ENCODE peak calls at places on chromosomes 3 and 15, in seven cellular contexts. One of them, this sample, is unnamed.

GRCh38 chr3:63968612-63969350 is 54.5 kb downstream of the PSMD6 start:
- DNase-seq in AG10803: peak
- DNase-seq in GM12878: no peak
- DNase-seq in IMR-90: peak
- DNase-seq in H9: no peak
- DNase-seq in CD8-positive, alpha-beta T cell: no peak
- DNase-seq in cardiac fibroblast: no peak
- DNase-seq in this sample: no peak

GRCh38 chr3:60142009-60142408 is 1092.2 kb upstream of the CFAP20DC start:
- DNase-seq in IMR-90: no peak
- DNase-seq in cardiac fibroblast: peak
- DNase-seq in H9: no peak
- DNase-seq in CD8-positive, alpha-beta T cell: no peak
- DNase-seq in AG10803: no peak
- DNase-seq in GM12878: no peak
- DNase-seq in this sample: no peak

GRCh38 chr3:38640661-38641441 is 8.6 kb downstream of the SCN5A start:
- DNase-seq in GM12878: no peak
- DNase-seq in IMR-90: no peak
- DNase-seq in cardiac fibroblast: no peak
- DNase-seq in AG10803: no peak
- DNase-seq in H9: peak
- DNase-seq in CD8-positive, alpha-beta T cell: no peak
- DNase-seq in this sample: no peak

GRCh38 chr3:123522666-123523412 is 62.0 kb downstream of the HACD2 start:
- DNase-seq in IMR-90: no peak
- DNase-seq in H9: no peak
- DNase-seq in cardiac fibroblast: no peak
- DNase-seq in AG10803: no peak
- DNase-seq in CD8-positive, alpha-beta T cell: no peak
- DNase-seq in GM12878: no peak
- DNase-seq in this sample: no peak

GRCh38 chr3:171824824-171825221 is 14.5 kb upstream of the PLD1 start:
- DNase-seq in GM12878: no peak
- DNase-seq in CD8-positive, alpha-beta T cell: no peak
- DNase-seq in H9: no peak
- DNase-seq in cardiac fibroblast: peak
- DNase-seq in IMR-90: peak
- DNase-seq in AG10803: peak
- DNase-seq in this sample: no peak

GRCh38 chr15:50059883-50060282 is 59.1 kb downstream of the ATP8B4 start:
- DNase-seq in GM12878: no peak
- DNase-seq in AG10803: no peak
- DNase-seq in cardiac fibroblast: no peak
- DNase-seq in IMR-90: no peak
- DNase-seq in H9: peak
- DNase-seq in CD8-positive, alpha-beta T cell: no peak
- DNase-seq in this sample: no peak

GRCh38 chr15:40927497-40928346 is 1.4 kb upstream of the DLL4 start:
- DNase-seq in GM12878: no peak
- DNase-seq in IMR-90: no peak
- DNase-seq in cardiac fibroblast: no peak
- DNase-seq in AG10803: no peak
- DNase-seq in H9: no peak
- DNase-seq in CD8-positive, alpha-beta T cell: no peak
- DNase-seq in this sample: no peak

GRCh38 chr3:184679056-184679502 is 32.8 kb downstream of the MAGEF1 start:
- DNase-seq in CD8-positive, alpha-beta T cell: no peak
- DNase-seq in AG10803: no peak
- DNase-seq in cardiac fibroblast: peak
- DNase-seq in GM12878: no peak
- DNase-seq in H9: peak
- DNase-seq in IMR-90: no peak
- DNase-seq in this sample: no peak

GRCh38 chr3:187976361-187976900 is 177.5 kb upstream of the LPP start:
- DNase-seq in AG10803: no peak
- DNase-seq in H9: no peak
- DNase-seq in GM12878: no peak
- DNase-seq in CD8-positive, alpha-beta T cell: no peak
- DNase-seq in IMR-90: no peak
- DNase-seq in cardiac fibroblast: no peak
- DNase-seq in this sample: no peak

GRCh38 chr15:31216210-31216911 is 110.3 kb upstream of the KLF13 start:
- DNase-seq in GM12878: no peak
- DNase-seq in cardiac fibroblast: peak
- DNase-seq in AG10803: peak
- DNase-seq in H9: peak
- DNase-seq in IMR-90: no peak
- DNase-seq in CD8-positive, alpha-beta T cell: peak
- DNase-seq in this sample: no peak

GRCh38 chr15:25694238-25694584 is 168.9 kb downstream of the ATP10A start:
- DNase-seq in AG10803: no peak
- DNase-seq in GM12878: no peak
- DNase-seq in CD8-positive, alpha-beta T cell: no peak
- DNase-seq in H9: no peak
- DNase-seq in cardiac fibroblast: no peak
- DNase-seq in IMR-90: no peak
- DNase-seq in this sample: no peak

GRCh38 chr3:190281308-190282051 is 40.8 kb downstream of the CLDN1 start:
- DNase-seq in AG10803: peak
- DNase-seq in GM12878: no peak
- DNase-seq in IMR-90: peak
- DNase-seq in H9: no peak
- DNase-seq in cardiac fibroblast: peak
- DNase-seq in CD8-positive, alpha-beta T cell: no peak
- DNase-seq in this sample: no peak

GRCh38 chr15:43854801-43855200 is 28.0 kb downstream of the WDR76 start:
- DNase-seq in IMR-90: peak
- DNase-seq in GM12878: no peak
- DNase-seq in AG10803: peak
- DNase-seq in cardiac fibroblast: peak
- DNase-seq in CD8-positive, alpha-beta T cell: no peak
- DNase-seq in H9: no peak
- DNase-seq in this sample: no peak

GRCh38 chr3:170806676-170807075 is 63.3 kb downstream of the RPL22L1 start:
- DNase-seq in AG10803: no peak
- DNase-seq in H9: no peak
- DNase-seq in CD8-positive, alpha-beta T cell: no peak
- DNase-seq in IMR-90: no peak
- DNase-seq in cardiac fibroblast: no peak
- DNase-seq in GM12878: no peak
- DNase-seq in this sample: no peak

GRCh38 chr3:51311055-51311454 is 74.0 kb upstream of the MANF start:
- DNase-seq in IMR-90: peak
- DNase-seq in H9: no peak
- DNase-seq in CD8-positive, alpha-beta T cell: no peak
- DNase-seq in AG10803: peak
- DNase-seq in cardiac fibroblast: peak
- DNase-seq in GM12878: no peak
- DNase-seq in this sample: peak

GRCh38 chr3:5227812-5228211 is 40.3 kb downstream of the EDEM1 start:
- DNase-seq in cardiac fibroblast: peak
- DNase-seq in GM12878: no peak
- DNase-seq in AG10803: peak
- DNase-seq in H9: no peak
- DNase-seq in CD8-positive, alpha-beta T cell: no peak
- DNase-seq in IMR-90: peak
- DNase-seq in this sample: no peak

GRCh38 chr3:138234401-138235179 is 47.5 kb downstream of the ARMC8 start:
- DNase-seq in GM12878: no peak
- DNase-seq in H9: no peak
- DNase-seq in CD8-positive, alpha-beta T cell: no peak
- DNase-seq in IMR-90: peak
- DNase-seq in AG10803: peak
- DNase-seq in cardiac fibroblast: no peak
- DNase-seq in this sample: peak

GRCh38 chr3:58143417-58144055 is 67.2 kb downstream of the DNASE1L3 start:
- DNase-seq in IMR-90: no peak
- DNase-seq in cardiac fibroblast: no peak
- DNase-seq in GM12878: no peak
- DNase-seq in H9: no peak
- DNase-seq in CD8-positive, alpha-beta T cell: no peak
- DNase-seq in AG10803: no peak
- DNase-seq in this sample: no peak

GRCh38 chr3:101850327-101851048 is 1.2 kb downstream of the NFKBIZ start:
- DNase-seq in AG10803: peak
- DNase-seq in cardiac fibroblast: peak
- DNase-seq in GM12878: peak
- DNase-seq in IMR-90: peak
- DNase-seq in CD8-positive, alpha-beta T cell: peak
- DNase-seq in H9: no peak
- DNase-seq in this sample: no peak

GRCh38 chr3:184602406-184603155 is 41.0 kb downstream of the EPHB3 start:
- DNase-seq in AG10803: no peak
- DNase-seq in IMR-90: no peak
- DNase-seq in CD8-positive, alpha-beta T cell: no peak
- DNase-seq in H9: peak
- DNase-seq in cardiac fibroblast: no peak
- DNase-seq in GM12878: no peak
- DNase-seq in this sample: no peak

GRCh38 chr3:120357807-120358206 is 8.7 kb upstream of the LRRC58 start:
- DNase-seq in IMR-90: no peak
- DNase-seq in H9: no peak
- DNase-seq in GM12878: no peak
- DNase-seq in CD8-positive, alpha-beta T cell: no peak
- DNase-seq in cardiac fibroblast: no peak
- DNase-seq in AG10803: no peak
- DNase-seq in this sample: no peak

GRCh38 chr3:118108769-118109168 is 925.9 kb downstream of the IGSF11 start:
- DNase-seq in IMR-90: no peak
- DNase-seq in AG10803: no peak
- DNase-seq in H9: no peak
- DNase-seq in CD8-positive, alpha-beta T cell: no peak
- DNase-seq in GM12878: no peak
- DNase-seq in cardiac fibroblast: no peak
- DNase-seq in this sample: no peak

GRCh38 chr15:75695206-75695605 is 17.4 kb downstream of the CSPG4 start:
- DNase-seq in cardiac fibroblast: no peak
- DNase-seq in IMR-90: no peak
- DNase-seq in GM12878: no peak
- DNase-seq in CD8-positive, alpha-beta T cell: no peak
- DNase-seq in AG10803: no peak
- DNase-seq in H9: no peak
- DNase-seq in this sample: no peak

DNA sequence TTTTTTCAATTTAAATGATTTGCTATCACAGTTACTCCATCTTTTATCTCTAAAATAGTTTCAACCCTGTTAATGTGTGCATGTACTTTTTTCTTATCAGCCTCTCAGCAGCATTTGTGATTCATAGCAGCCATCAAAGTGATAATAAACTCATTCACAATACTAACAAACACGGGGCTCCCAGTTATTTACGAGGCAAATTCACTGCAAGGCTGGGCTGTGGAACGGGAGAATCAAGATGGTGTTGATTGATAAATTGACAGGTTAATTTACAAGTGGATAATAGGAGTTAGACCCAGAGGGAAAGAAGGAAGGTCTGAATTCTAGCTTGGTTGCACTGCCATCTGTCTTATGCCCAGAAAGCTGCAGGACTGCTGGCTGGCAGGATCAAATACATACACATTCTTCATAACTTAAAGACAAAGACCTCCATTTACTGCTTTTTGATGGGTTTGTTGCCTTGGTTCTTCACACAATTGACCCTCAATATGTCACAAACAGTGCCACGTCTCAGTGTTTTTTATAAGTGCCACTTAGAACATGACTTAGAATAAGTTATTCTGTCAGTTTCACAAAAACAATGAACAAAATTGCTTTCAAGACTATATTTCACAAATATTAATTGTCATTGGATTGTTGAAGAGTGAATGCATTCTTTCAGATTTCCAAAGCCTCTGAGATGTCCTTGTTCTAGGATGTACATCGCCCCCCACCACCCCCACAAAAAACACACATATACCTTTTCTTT is 562.8 kb downstream of the NR2F2 start:
- DNase-seq in H9: no peak
- DNase-seq in CD8-positive, alpha-beta T cell: no peak
- DNase-seq in IMR-90: no peak
- DNase-seq in AG10803: no peak
- DNase-seq in GM12878: no peak
- DNase-seq in cardiac fibroblast: peak
- DNase-seq in this sample: peak
- TF ChIP-seq CTCF in H9: peak
- TF ChIP-seq CTCF in CD8-positive, alpha-beta T cell: no peak
- TF ChIP-seq CTCF in IMR-90: no peak
- TF ChIP-seq CTCF in AG10803: peak
- TF ChIP-seq CTCF in GM12878: peak
- TF ChIP-seq CTCF in cardiac fibroblast: peak
- TF ChIP-seq CTCF in this sample: peak

GRCh38 chr3:27721717-27722564 is at the start of gene EOMES:
- DNase-seq in GM12878: no peak
- DNase-seq in AG10803: no peak
- DNase-seq in CD8-positive, alpha-beta T cell: peak
- DNase-seq in IMR-90: no peak
- DNase-seq in cardiac fibroblast: peak
- DNase-seq in H9: peak
- DNase-seq in this sample: no peak
- TF ChIP-seq CTCF in GM12878: peak
- TF ChIP-seq CTCF in AG10803: no peak
- TF ChIP-seq CTCF in CD8-positive, alpha-beta T cell: peak
- TF ChIP-seq CTCF in IMR-90: no peak
- TF ChIP-seq CTCF in cardiac fibroblast: peak
- TF ChIP-seq CTCF in H9: peak
- TF ChIP-seq CTCF in this sample: peak

GRCh38 chr3:149657796-149658443 is at the start of gene WWTR1:
- DNase-seq in H9: peak
- DNase-seq in CD8-positive, alpha-beta T cell: no peak
- DNase-seq in cardiac fibroblast: peak
- DNase-seq in GM12878: peak
- DNase-seq in AG10803: peak
- DNase-seq in IMR-90: peak
- DNase-seq in this sample: peak

GRCh38 chr3:149662240-149662887 is 4.5 kb upstream of the WWTR1 start:
- DNase-seq in IMR-90: peak
- DNase-seq in H9: no peak
- DNase-seq in CD8-positive, alpha-beta T cell: no peak
- DNase-seq in GM12878: no peak
- DNase-seq in AG10803: peak
- DNase-seq in cardiac fibroblast: no peak
- DNase-seq in this sample: no peak

GRCh38 chr3:149659173-149659468 is 1.3 kb upstream of the WWTR1 start:
- DNase-seq in GM12878: no peak
- DNase-seq in H9: no peak
- DNase-seq in CD8-positive, alpha-beta T cell: no peak
- DNase-seq in cardiac fibroblast: no peak
- DNase-seq in IMR-90: no peak
- DNase-seq in AG10803: no peak
- DNase-seq in this sample: no peak

GRCh38 chr3:149658444-149659172 is 783 bp upstream of the WWTR1 start:
- DNase-seq in CD8-positive, alpha-beta T cell: no peak
- DNase-seq in H9: peak
- DNase-seq in AG10803: peak
- DNase-seq in cardiac fibroblast: peak
- DNase-seq in GM12878: no peak
- DNase-seq in IMR-90: peak
- DNase-seq in this sample: peak

GRCh38 chr3:149660462-149660861 is 2.6 kb upstream of the WWTR1 start:
- DNase-seq in GM12878: no peak
- DNase-seq in cardiac fibroblast: no peak
- DNase-seq in H9: no peak
- DNase-seq in CD8-positive, alpha-beta T cell: no peak
- DNase-seq in AG10803: no peak
- DNase-seq in IMR-90: no peak
- DNase-seq in this sample: no peak
- TF ChIP-seq CTCF in GM12878: no peak
- TF ChIP-seq CTCF in cardiac fibroblast: no peak
- TF ChIP-seq CTCF in H9: no peak
- TF ChIP-seq CTCF in CD8-positive, alpha-beta T cell: no peak
- TF ChIP-seq CTCF in AG10803: no peak
- TF ChIP-seq CTCF in IMR-90: no peak
- TF ChIP-seq CTCF in this sample: no peak

GRCh38 chr3:31341130-31341529 is 191.6 kb upstream of the STT3B start:
- DNase-seq in AG10803: no peak
- DNase-seq in CD8-positive, alpha-beta T cell: no peak
- DNase-seq in cardiac fibroblast: no peak
- DNase-seq in GM12878: no peak
- DNase-seq in H9: peak
- DNase-seq in IMR-90: no peak
- DNase-seq in this sample: no peak
- TF ChIP-seq CTCF in AG10803: peak
- TF ChIP-seq CTCF in CD8-positive, alpha-beta T cell: no peak
- TF ChIP-seq CTCF in cardiac fibroblast: peak
- TF ChIP-seq CTCF in GM12878: peak
- TF ChIP-seq CTCF in H9: peak
- TF ChIP-seq CTCF in IMR-90: no peak
- TF ChIP-seq CTCF in this sample: peak

This sample was measured in HFFc6.